ENCODE peak calls at places on chromosome 19, in seven cellular contexts. V is IMR-90; Y is CD4-positive, CD25-positive, alpha-beta regulatory T cell; B is ovary; A is MM.1S; P is ascending aorta; E is fibroblast of lung. O is an unnamed sample.
A peak's percentile ranks its signal among the peaks of the same experiment; 100 is the strongest.

GRCh38 chr19:2491130-2491801 is 15.3 kb downstream of the GADD45B start:
- DNase-seq in A (peak; percentile 79), Y (peak; percentile 53), E (peak; percentile 92), V (peak; percentile 84), B (no peak), P (no peak), O (no peak)

GRCh38 chr19:6997679-6998445 is 23.4 kb downstream of the MBD3L2B start:
- DNase-seq in P (no peak), A (no peak), E (no peak), B (no peak), V (no peak), Y (no peak), O (no peak)

GRCh38 chr19:1041272-1041834 is 1.4 kb downstream of the ABCA7 start:
- DNase-seq in B (no peak), A (no peak), E (no peak), P (no peak), V (no peak), Y (no peak), O (no peak)

GRCh38 chr19:16830679-16831078 is 1.5 kb downstream of the SIN3B start:
- DNase-seq in E (peak; percentile 79), B (no peak), A (no peak), Y (no peak), V (peak; percentile 40), P (no peak), O (no peak)

GRCh38 chr19:1125601-1126533 is 22.1 kb downstream of the GPX4 start:
- DNase-seq in P (no peak), Y (no peak), A (no peak), E (peak; percentile 81), V (peak; percentile 41), B (no peak), O (no peak)

GRCh38 chr19:46919324-46919723 is 58.5 kb downstream of the ARHGAP35 start:
- DNase-seq in P (peak; percentile 13), A (no peak), B (no peak), V (peak; percentile 75), Y (no peak), E (peak; percentile 50), O (no peak)

GRCh38 chr19:9857920-9858746 is 23.0 kb downstream of the PIN1 start:
- DNase-seq in P (no peak), E (no peak), B (no peak), Y (peak; percentile 85), V (no peak), A (no peak), O (no peak)

GRCh38 chr19:45293682-45294081 is 29.0 kb downstream of the CKM start:
- DNase-seq in A (no peak), P (no peak), Y (no peak), B (no peak), V (no peak), E (no peak), O (no peak)

GRCh38 chr19:12015753-12016116 is 19.7 kb downstream of the ZNF433 start:
- DNase-seq in E (peak; percentile 15), P (no peak), Y (no peak), B (no peak), V (no peak), A (no peak), O (no peak)

DNA sequence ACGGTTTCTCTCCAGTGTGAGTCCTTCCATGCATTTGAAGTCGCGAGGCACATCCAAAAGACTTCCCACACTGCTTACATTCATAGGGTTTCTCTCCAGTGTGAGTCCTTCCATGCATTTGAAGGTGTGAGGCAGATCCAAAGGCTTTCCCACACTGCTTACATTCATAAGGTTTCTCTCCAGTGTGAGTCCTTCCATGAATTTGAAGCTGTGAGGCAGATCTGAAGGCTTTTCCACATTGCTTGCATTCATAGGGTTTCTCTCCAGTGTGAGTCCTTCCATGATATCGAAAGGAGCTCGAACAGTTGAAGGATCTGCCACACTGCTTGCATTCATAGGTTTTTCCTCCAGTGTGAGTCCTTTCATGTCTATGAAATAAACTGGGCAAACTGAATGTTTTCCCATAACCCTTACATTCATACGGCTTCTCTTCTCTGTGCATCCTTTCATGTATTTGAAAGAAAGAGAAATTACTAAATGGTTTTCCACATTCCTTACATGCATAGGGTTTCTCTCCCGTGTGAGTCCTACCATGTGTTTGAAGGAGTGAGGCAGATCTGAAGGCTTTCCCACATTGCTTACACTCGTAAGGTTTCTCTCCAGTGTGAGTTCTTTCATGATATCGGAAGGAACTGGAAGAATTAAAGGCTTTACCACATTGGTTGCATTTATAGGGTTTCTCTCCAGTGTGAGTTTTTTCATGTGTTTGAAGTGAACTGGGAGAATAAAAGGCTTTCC is 20.3 kb downstream of the ZNF433 start:
- DNase-seq in Y (no peak), B (no peak), P (no peak), A (no peak), E (peak; percentile 3), V (no peak), O (no peak)
- H3K9me3 ChIP-seq in Y (peaks cover 93% of the 10 kb centered on the region), B (peaks cover 3% of the 10 kb centered on the region), P (peaks cover 97% of the 10 kb centered on the region), A (peaks cover 5% of the 10 kb centered on the region), E (peaks cover 4% of the 10 kb centered on the region), V (peaks cover 75% of the 10 kb centered on the region), O (peaks cover 33% of the 10 kb centered on the region)

GRCh38 chr19:19711306-19711933 is 21.5 kb downstream of the ZNF14 start:
- DNase-seq in V (no peak), A (no peak), Y (no peak), E (no peak), B (no peak), P (no peak), O (no peak)
- H3K9me3 ChIP-seq in V (peaks cover 89% of the 10 kb centered on the region), A (no peaks in the 10 kb centered on the region), Y (peaks cover 100% of the 10 kb centered on the region), E (peaks cover 11% of the 10 kb centered on the region), B (peaks cover 32% of the 10 kb centered on the region), P (peaks cover 100% of the 10 kb centered on the region), O (peaks cover 77% of the 10 kb centered on the region)

GRCh38 chr19:52451241-52451640 is 2.1 kb upstream of the ZNF578 start:
- DNase-seq in A (no peak), Y (no peak), P (no peak), V (no peak), E (no peak), B (no peak), O (no peak)
- H3K9me3 ChIP-seq in A (no peaks in the 10 kb centered on the region), Y (peaks cover 74% of the 10 kb centered on the region), P (peaks cover 55% of the 10 kb centered on the region), V (peaks cover 30% of the 10 kb centered on the region), E (no peaks in the 10 kb centered on the region), B (no peaks in the 10 kb centered on the region), O (peaks cover 9% of the 10 kb centered on the region)

DNA sequence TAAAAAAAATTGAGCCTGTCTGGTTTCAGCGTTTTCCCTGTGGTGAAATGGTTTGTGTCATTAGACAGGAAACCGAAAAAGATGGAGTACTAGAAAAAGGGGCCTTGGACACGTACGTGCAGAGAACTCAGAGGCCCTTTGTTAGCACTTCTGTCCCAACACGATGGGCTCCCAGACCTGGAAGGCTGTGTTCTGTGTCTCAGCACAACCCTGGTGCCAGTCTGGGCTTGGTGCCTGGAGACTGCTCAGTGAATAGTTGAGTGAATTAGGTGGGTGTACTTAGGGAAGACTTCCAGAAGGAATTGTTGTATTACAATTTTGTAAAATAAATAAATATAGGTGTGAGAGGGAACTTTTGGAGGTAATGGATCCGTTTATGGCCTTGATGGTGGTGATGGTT is 8.7 kb downstream of the ZNF71 start:
- DNase-seq in E (peak; percentile 60), V (peak; percentile 24), Y (no peak), A (no peak), B (no peak), P (no peak), O (no peak)
- H3K9me3 ChIP-seq in E (no peaks in the 10 kb centered on the region), V (peaks cover 55% of the 10 kb centered on the region), Y (peaks cover 89% of the 10 kb centered on the region), A (no peaks in the 10 kb centered on the region), B (peaks cover 5% of the 10 kb centered on the region), P (peaks cover 92% of the 10 kb centered on the region), O (peaks cover 31% of the 10 kb centered on the region)

GRCh38 chr19:36449059-36449670 is 30.7 kb upstream of the ZFP82 start:
- DNase-seq in B (no peak), P (no peak), E (no peak), V (no peak), Y (no peak), A (no peak), O (no peak)
- H3K9me3 ChIP-seq in B (peaks cover 3% of the 10 kb centered on the region), P (peaks cover 100% of the 10 kb centered on the region), E (no peaks in the 10 kb centered on the region), V (peaks cover 34% of the 10 kb centered on the region), Y (peaks cover 89% of the 10 kb centered on the region), A (peaks cover 8% of the 10 kb centered on the region), O (peaks cover 41% of the 10 kb centered on the region)

DNA sequence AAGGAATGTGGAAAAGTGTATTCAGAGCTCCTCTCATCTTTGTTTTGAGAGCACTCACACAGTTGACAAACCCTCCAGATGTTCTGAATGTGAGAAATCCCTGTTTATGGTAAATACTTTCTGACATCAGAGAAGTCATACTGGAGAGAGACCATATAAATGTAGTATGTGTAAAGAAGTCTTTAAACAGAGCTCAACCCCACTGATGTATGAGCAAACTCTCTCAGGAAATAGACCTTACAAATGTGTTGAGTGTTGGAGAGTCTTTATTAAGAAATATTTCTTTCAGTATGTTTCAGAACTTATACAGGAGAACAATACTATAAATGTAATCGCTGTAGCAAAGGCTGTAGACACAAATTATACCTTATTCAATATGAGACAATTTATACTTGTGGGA is 15.7 kb upstream of the ZNF329 start:
- DNase-seq in Y (no peak), P (no peak), E (no peak), B (no peak), A (no peak), V (no peak), O (no peak)
- H3K9me3 ChIP-seq in Y (peaks cover 82% of the 10 kb centered on the region), P (peaks cover 95% of the 10 kb centered on the region), E (no peaks in the 10 kb centered on the region), B (no peaks in the 10 kb centered on the region), A (peaks cover 3% of the 10 kb centered on the region), V (peaks cover 68% of the 10 kb centered on the region), O (peaks cover 15% of the 10 kb centered on the region)

GRCh38 chr19:58196911-58197616 is 14.2 kb downstream of the ZNF274 start:
- DNase-seq in B (no peak), Y (peak; percentile 35), P (no peak), A (no peak), V (peak; percentile 13), E (peak; percentile 36), O (no peak)
- H3K9me3 ChIP-seq in B (peaks cover 59% of the 10 kb centered on the region), Y (peaks cover 99% of the 10 kb centered on the region), P (peaks cover 100% of the 10 kb centered on the region), A (no peaks in the 10 kb centered on the region), V (peaks cover 88% of the 10 kb centered on the region), E (peaks cover 12% of the 10 kb centered on the region), O (peaks cover 91% of the 10 kb centered on the region)

O was measured in T-helper 17 cell.